ENCODE peak calls at places on chromosomes 13 and 19, in four cellular contexts. Q is stimulated activated CD8-positive, alpha-beta memory T cell treated with anti-CD3 and anti-CD28 coated beads, Interleukin-12 subunit alpha, Interleukin-12 subunit beta, amount 100 ng/mL, for 1 hour; G is Calu3; E is NCI-H774. J is an unnamed sample.

GRCh38 chr19:10780368-10780767 is 55.6 kb downstream of the TMED1 start:
- DNase-seq in Q (no peak), G (no peak), E (no peak), J (no peak)

GRCh38 chr19:17159466-17160393 is 55.4 kb upstream of the USE1 start:
- DNase-seq in Q (no peak), G (no peak), E (no peak), J (no peak)

GRCh38 chr13:29369060-29369743 is 226.3 kb downstream of the SLC7A1 start:
- DNase-seq in Q (no peak), G (peak; percentile 6), E (peak; percentile 1), J (peak; percentile 56)

GRCh38 chr19:54893406-54893805 is 12.5 kb upstream of the NCR1 start:
- DNase-seq in Q (no peak), G (no peak), E (no peak), J (no peak)

GRCh38 chr13:40236566-40237168 is 429.8 kb downstream of the FOXO1 start:
- DNase-seq in Q (no peak), G (no peak), E (no peak), J (no peak)

GRCh38 chr13:49517461-49517860 is 21.7 kb downstream of the PHF11 start:
- DNase-seq in Q (no peak), G (no peak), E (no peak), J (no peak)

GRCh38 chr13:27622881-27623280 is 1.2 kb downstream of the POLR1D start:
- DNase-seq in Q (no peak), G (no peak), E (no peak), J (no peak)

GRCh38 chr19:10603084-10603872 is 16.2 kb upstream of the AP1M2 start:
- DNase-seq in Q (peak; percentile 75), G (no peak), E (no peak), J (peak; percentile 82)

GRCh38 chr13:25420161-25420560 is 48.4 kb downstream of the ATP8A2 start:
- DNase-seq in Q (no peak), G (no peak), E (no peak), J (no peak)

GRCh38 chr13:32471187-32471922 is 43.4 kb upstream of the N4BP2L1 start:
- DNase-seq in Q (no peak), G (no peak), E (no peak), J (no peak)

GRCh38 chr13:70339738-70340137 is 231.5 kb upstream of the KLHL1 start:
- DNase-seq in Q (no peak), G (no peak), E (no peak), J (no peak)

GRCh38 chr19:45599286-45599685 is 2.7 kb downstream of the GPR4 start:
- DNase-seq in Q (no peak), G (no peak), E (no peak), J (peak; percentile 29)

GRCh38 chr13:46773556-46773955 is 23.4 kb downstream of the ESD start:
- DNase-seq in Q (no peak), G (no peak), E (no peak), J (no peak)

GRCh38 chr13:108919036-108919907 is 289.9 kb downstream of the MYO16 start:
- DNase-seq in Q (no peak), G (no peak), E (no peak), J (no peak)

GRCh38 chr13:110349239-110349638 is 42.2 kb downstream of the COL4A2 start:
- DNase-seq in Q (no peak), G (no peak), E (no peak), J (no peak)